ENCODE peak calls at places on chromosomes 6 and 20, in five cellular contexts. F, Y, S, H and E are unnamed samples.
A peak's percentile ranks its signal among the peaks of the same experiment; 100 is the strongest.

GRCh38 chr20:31596831-31597482 is 8.1 kb upstream of the ID1 start:
- DNase-seq in F (no peak), Y (no peak), S (no peak), H (no peak), E (no peak)

GRCh38 chr6:166253277-166254229 is 54.6 kb downstream of the PRR18 start:
- DNase-seq in F (no peak), Y (no peak), S (no peak), H (no peak), E (no peak)

GRCh38 chr20:37329481-37330165 is 16.3 kb upstream of the SRC start:
- DNase-seq in F (no peak), Y (no peak), S (no peak), H (peak; percentile 66), E (no peak)

GRCh38 chr6:132128424-132128823 is 177.3 kb upstream of the CCN2 start:
- DNase-seq in F (no peak), Y (no peak), S (no peak), H (no peak), E (no peak)

GRCh38 chr6:168212322-168212721 is 107.3 kb downstream of the DACT2 start:
- DNase-seq in F (no peak), Y (peak; percentile 29), S (no peak), H (no peak), E (no peak)

GRCh38 chr6:90701146-90701781 is 114.4 kb upstream of the MAP3K7 start:
- DNase-seq in F (no peak), Y (no peak), S (peak; percentile 16), H (no peak), E (no peak)

GRCh38 chr6:168186438-168186837 is 107.4 kb upstream of the FRMD1 start:
- DNase-seq in F (no peak), Y (peak; percentile 21), S (no peak), H (no peak), E (no peak)

GRCh38 chr6:154154389-154154967 is 115.4 kb downstream of the OPRM1 start:
- DNase-seq in F (peak; percentile 45), Y (no peak), S (peak; percentile 40), H (peak; percentile 58), E (peak; percentile 80)

GRCh38 chr6:170096191-170096802 is 194.6 kb downstream of the DLL1 start:
- DNase-seq in F (no peak), Y (peak; percentile 47), S (no peak), H (no peak), E (no peak)

GRCh38 chr20:50575869-50576720 is 65.9 kb downstream of the PTPN1 start:
- DNase-seq in F (peak; percentile 80), Y (peak; percentile 75), S (peak; percentile 66), H (peak; percentile 51), E (peak; percentile 61)

GRCh38 chr6:421211-421610 is 29.7 kb downstream of the IRF4 start:
- DNase-seq in F (no peak), Y (no peak), S (no peak), H (no peak), E (no peak)

GRCh38 chr6:35177586-35177985 is 36.2 kb upstream of the SCUBE3 start:
- DNase-seq in F (no peak), Y (no peak), S (no peak), H (no peak), E (no peak)

GRCh38 chr6:133198725-133199124 is 42.4 kb upstream of the EYA4 start:
- DNase-seq in F (no peak), Y (no peak), S (no peak), H (no peak), E (no peak)

GRCh38 chr20:5150226-5151076 is 23.6 kb downstream of the CDS2 start:
- DNase-seq in F (no peak), Y (no peak), S (no peak), H (no peak), E (no peak)

GRCh38 chr6:39389372-39389767 is 66.9 kb upstream of the KCNK16 start:
- DNase-seq in F (no peak), Y (no peak), S (peak; percentile 54), H (no peak), E (no peak)

GRCh38 chr6:7051780-7052440 is 55.9 kb upstream of the RREB1 start:
- DNase-seq in F (peak; percentile 79), Y (no peak), S (peak; percentile 51), H (no peak), E (peak; percentile 34)

GRCh38 chr20:38559764-38560163 is 21.2 kb upstream of the ADIG start:
- DNase-seq in F (no peak), Y (no peak), S (no peak), H (no peak), E (no peak)

GRCh38 chr6:36592221-36592655 is 1.9 kb upstream of the SRSF3 start:
- DNase-seq in F (no peak), Y (peak; percentile 38), S (no peak), H (no peak), E (no peak)

GRCh38 chr6:158014505-158015187 is 33.0 kb downstream of the SYNJ2 start:
- DNase-seq in F (no peak), Y (peak; percentile 25), S (no peak), H (no peak), E (no peak)

GRCh38 chr20:38040276-38040675 is 6.7 kb downstream of the RPRD1B start:
- DNase-seq in F (no peak), Y (no peak), S (no peak), H (no peak), E (no peak)

GRCh38 chr20:20513720-20514119 is 145.8 kb downstream of the INSM1 start:
- DNase-seq in F (no peak), Y (no peak), S (no peak), H (no peak), E (no peak)

DNA sequence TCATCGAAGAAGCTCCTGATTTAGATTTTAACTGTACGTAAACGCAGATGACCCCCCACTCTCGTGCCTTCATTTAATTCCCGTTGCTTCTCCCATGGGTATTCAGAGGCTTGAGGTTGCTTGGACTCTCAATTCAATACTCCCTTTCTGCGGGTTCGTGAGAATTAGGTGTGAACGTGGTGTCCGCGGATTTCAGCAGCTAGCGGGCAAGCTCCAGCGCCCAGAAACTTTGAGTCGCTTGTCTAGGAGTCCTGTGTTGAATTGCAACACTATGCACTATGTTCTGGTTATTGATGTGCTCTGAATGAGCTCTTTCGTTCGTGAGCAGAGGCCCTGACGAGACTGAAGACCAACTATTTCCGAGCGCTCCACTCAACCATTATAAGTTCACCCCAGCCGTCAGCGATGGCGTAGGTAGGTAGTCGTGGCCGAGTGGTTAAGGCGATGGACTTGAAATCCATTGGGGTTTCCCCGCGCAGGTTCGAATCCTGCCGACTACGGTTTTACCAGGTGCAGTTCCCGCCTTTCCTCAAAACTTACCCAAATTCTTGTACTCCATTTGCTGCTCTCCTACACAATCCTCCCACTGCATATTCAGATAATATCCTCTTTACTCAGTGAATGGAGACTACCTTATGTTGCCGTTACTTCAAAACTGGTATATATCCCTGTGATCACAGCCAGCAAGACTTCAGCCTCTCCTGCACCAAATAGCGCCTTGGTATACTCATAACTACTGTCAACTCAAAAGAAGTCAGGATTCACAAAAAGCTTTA is 72.6 kb upstream of the ZNF184 start:
- DNase-seq in F (no peak), Y (no peak), S (no peak), H (peak; percentile 52), E (peak; percentile 43)
- H3K27ac ChIP-seq in F (no peak overlapping the region), Y (no peak overlapping the region), S (no peak overlapping the region), H (peak overlapping the region; percentile 77), E (no peak overlapping the region)

DNA sequence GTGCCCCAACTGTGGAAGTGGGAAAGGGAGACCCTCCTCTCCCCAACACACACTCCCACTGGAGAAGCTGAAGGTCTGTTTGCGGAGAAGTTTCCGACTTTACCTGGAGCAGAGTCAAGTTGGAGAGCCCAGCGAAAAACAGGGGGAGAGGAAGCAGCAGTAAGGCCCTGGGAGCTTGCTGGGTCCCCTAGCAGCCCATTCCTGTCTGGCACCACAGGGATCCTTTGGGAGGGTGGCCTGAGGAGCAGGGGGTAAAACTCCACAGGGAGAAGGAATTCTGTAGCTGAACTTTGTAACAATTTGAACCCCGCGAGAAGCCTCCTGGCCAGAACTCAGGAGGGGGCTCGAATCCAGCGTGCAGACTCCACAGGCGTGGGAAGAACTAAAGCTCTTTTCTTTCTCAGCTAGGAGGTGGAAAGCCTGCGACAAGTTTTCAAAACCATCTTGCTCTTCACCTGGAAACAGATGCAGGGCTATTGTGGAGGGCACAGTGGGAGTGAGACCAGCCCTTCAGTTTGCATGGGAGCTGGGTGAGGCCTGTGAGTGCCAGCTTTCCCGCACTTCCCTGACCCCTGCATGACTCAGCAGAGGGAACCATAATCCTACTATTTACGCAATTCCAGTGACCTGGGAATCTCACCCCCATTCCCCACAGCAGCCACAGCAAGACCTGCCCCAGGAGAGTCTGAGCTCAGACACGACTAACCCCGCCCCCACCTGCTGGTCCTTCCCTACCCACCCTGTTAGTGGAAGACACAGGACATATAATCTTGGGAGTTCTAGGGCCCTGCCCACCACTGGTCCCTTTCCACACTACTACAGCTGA is 25.8 kb downstream of the SERPINB9 start:
- DNase-seq in F (peak; percentile 60), Y (no peak), S (peak; percentile 66), H (no peak), E (peak; percentile 86)
- H3K27ac ChIP-seq in F (peak overlapping the region; percentile 77), Y (peak overlapping the region; percentile 63), S (peak overlapping the region; percentile 7), H (no peak overlapping the region), E (peak overlapping the region; percentile 91)

DNA sequence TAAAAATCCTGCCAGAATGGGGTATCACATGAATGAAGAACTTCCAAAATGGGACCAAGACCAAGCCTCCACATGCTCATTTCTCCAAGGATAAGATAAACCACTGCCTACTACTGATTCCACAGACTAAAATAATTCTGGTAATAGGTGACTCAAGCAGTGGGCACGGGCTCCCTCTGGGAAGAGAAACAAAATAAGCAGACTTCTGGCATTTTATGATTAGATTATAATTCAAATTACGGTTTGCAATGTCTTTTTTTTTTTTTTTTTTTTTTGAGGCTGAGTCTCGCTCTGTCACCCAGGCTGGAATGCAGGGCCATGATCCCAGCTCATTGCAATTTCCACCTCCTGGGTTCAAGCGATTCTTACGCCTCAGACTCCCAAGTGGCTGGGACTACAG is 16.0 kb downstream of the UQCC1 start:
- DNase-seq in F (no peak), Y (peak; percentile 65), S (no peak), H (no peak), E (peak; percentile 48)
- H3K27ac ChIP-seq in F (no peak overlapping the region), Y (peak overlapping the region; percentile 58), S (no peak overlapping the region), H (no peak overlapping the region), E (no peak overlapping the region)

GRCh38 chr20:57025261-57025660 is 241.2 kb downstream of the BMP7 start:
- DNase-seq in F (no peak), Y (no peak), S (no peak), H (no peak), E (no peak)
- H3K27ac ChIP-seq in F (no peak overlapping the region), Y (no peak overlapping the region), S (no peak overlapping the region), H (no peak overlapping the region), E (no peak overlapping the region)

GRCh38 chr6:21375206-21375605 is 218.3 kb upstream of the SOX4 start:
- DNase-seq in F (no peak), Y (no peak), S (peak; percentile 69), H (no peak), E (no peak)
- H3K27ac ChIP-seq in F (no peak overlapping the region), Y (no peak overlapping the region), S (peak overlapping the region; percentile 39), H (no peak overlapping the region), E (no peak overlapping the region)

GRCh38 chr20:44287272-44288097 is 23.5 kb downstream of the FITM2 start:
- DNase-seq in F (no peak), Y (no peak), S (no peak), H (no peak), E (no peak)
- H3K27ac ChIP-seq in F (no peak overlapping the region), Y (no peak overlapping the region), S (no peak overlapping the region), H (no peak overlapping the region), E (no peak overlapping the region)